ENCODE peak calls at places on chromosomes 4 and X, in eight cellular contexts. E is hypothalamus, C is AG08395, N is SW480, Z is NCI-H2171, L is NCI-H1092, U is cardiac muscle cell, X is LHCN-M2. Q is an unnamed sample.

GRCh38 chrX:19543020-19543715 is 27.9 kb upstream of the MAP3K15 start:
- DNase-seq in N (no peak), E (no peak), X (no peak), Z (no peak), L (no peak), U (no peak), C (no peak), Q (no peak)

GRCh38 chr4:1556541-1557220 is 127.4 kb downstream of the FAM53A start:
- DNase-seq in C (no peak), Z (no peak), U (no peak), L (no peak), E (no peak), N (no peak), X (no peak), Q (no peak)

GRCh38 chr4:98470831-98471230 is 187.6 kb downstream of the TSPAN5 start:
- DNase-seq in Z (no peak), N (no peak), X (peak), C (no peak), U (no peak), L (no peak), E (no peak), Q (no peak)

GRCh38 chr4:64520393-64520792 is 111.1 kb upstream of the TECRL start:
- DNase-seq in C (no peak), X (no peak), L (peak), Z (no peak), N (no peak), U (no peak), E (no peak), Q (no peak)

GRCh38 chr4:184747034-184747830 is 13.3 kb upstream of the CENPU start:
- DNase-seq in Z (no peak), E (no peak), U (no peak), L (no peak), C (no peak), X (peak), N (no peak), Q (no peak)

GRCh38 chr4:41012308-41012707 is 202.0 kb downstream of the APBB2 start:
- DNase-seq in Z (no peak), C (peak), U (no peak), X (no peak), N (no peak), L (no peak), E (no peak), Q (no peak)

GRCh38 chr4:46931981-46932380 is 22.9 kb upstream of the COX7B2 start:
- DNase-seq in U (peak), L (no peak), C (no peak), E (no peak), N (no peak), Z (no peak), X (peak), Q (peak)

GRCh38 chr4:115213705-115214104 is 100.3 kb upstream of the NDST4 start:
- DNase-seq in L (no peak), X (no peak), U (no peak), Z (no peak), E (no peak), C (no peak), N (no peak), Q (no peak)

GRCh38 chrX:102841706-102842003 is 95.4 kb upstream of the RAB40AL start:
- DNase-seq in X (no peak), L (no peak), E (no peak), N (no peak), U (no peak), C (no peak), Z (no peak), Q (no peak)

GRCh38 chr4:8311096-8312068 is 41.8 kb downstream of the HTRA3 start:
- DNase-seq in N (no peak), U (no peak), C (no peak), E (no peak), X (no peak), L (no peak), Z (no peak), Q (no peak)

Q was measured in NCI-H1694 treated with DMSO at 0.1 percent for 48 hours.